ENCODE peak calls at places on chromosomes 13 and 19, in eight cellular contexts. D, W, X, C, B, G, F and M are unnamed samples.

GRCh38 chr13:74090869-74091605 is 43.2 kb downstream of the KLF12 start:
- DNase-seq in D (no peak), W (no peak), X (no peak), C (no peak), B (no peak), G (no peak), F (no peak), M (no peak)

GRCh38 chr13:66994097-66994496 is 236.0 kb downstream of the PCDH9 start:
- DNase-seq in D (no peak), W (no peak), X (peak; percentile 79), C (no peak), B (peak; percentile 57), G (peak; percentile 70), F (no peak), M (peak; percentile 50)

GRCh38 chr19:29860492-29860891 is 48.7 kb downstream of the CCNE1 start:
- DNase-seq in D (no peak), W (peak; percentile 36), X (no peak), C (no peak), B (peak; percentile 78), G (no peak), F (no peak), M (no peak)

GRCh38 chr13:25738797-25739196 is 313.0 kb downstream of the SHISA2 start:
- DNase-seq in D (no peak), W (no peak), X (peak; percentile 4), C (no peak), B (no peak), G (peak; percentile 4), F (no peak), M (no peak)

GRCh38 chr19:932647-933552 is 7.1 kb downstream of the ARID3A start:
- DNase-seq in D (no peak), W (peak; percentile 88), X (peak; percentile 93), C (peak; percentile 92), B (peak; percentile 91), G (peak; percentile 94), F (peak; percentile 25), M (peak; percentile 93)

GRCh38 chr13:36430247-36431203 is 1.8 kb upstream of the CCNA1 start:
- DNase-seq in D (no peak), W (no peak), X (peak; percentile 64), C (no peak), B (peak; percentile 43), G (no peak), F (no peak), M (no peak)

GRCh38 chr13:114026128-114026880 is 52.4 kb upstream of the C13orf46 start:
- DNase-seq in D (no peak), W (no peak), X (no peak), C (no peak), B (no peak), G (no peak), F (no peak), M (no peak)

GRCh38 chr13:73996569-73996968 is 137.6 kb downstream of the KLF12 start:
- DNase-seq in D (no peak), W (no peak), X (no peak), C (no peak), B (no peak), G (no peak), F (no peak), M (no peak)

GRCh38 chr19:18659281-18660050 is 22.6 kb downstream of the KLHL26 start:
- DNase-seq in D (no peak), W (peak; percentile 48), X (peak; percentile 43), C (no peak), B (peak; percentile 70), G (no peak), F (no peak), M (peak; percentile 52)

GRCh38 chr13:43464578-43465264 is 322.1 kb downstream of the ENOX1 start:
- DNase-seq in D (no peak), W (no peak), X (no peak), C (no peak), B (no peak), G (no peak), F (no peak), M (no peak)

GRCh38 chr19:13007292-13008045 is 12.2 kb downstream of the NFIX start:
- DNase-seq in D (peak; percentile 79), W (no peak), X (no peak), C (no peak), B (peak; percentile 57), G (no peak), F (no peak), M (no peak)

GRCh38 chr13:85142351-85142750 is 656.9 kb downstream of the SLITRK6 start:
- DNase-seq in D (no peak), W (no peak), X (no peak), C (no peak), B (no peak), G (no peak), F (no peak), M (no peak)

GRCh38 chr13:80577285-80577684 is 236.4 kb upstream of the SPRY2 start:
- DNase-seq in D (no peak), W (no peak), X (no peak), C (no peak), B (no peak), G (no peak), F (no peak), M (no peak)

GRCh38 chr13:96632536-96633320 is 361.5 kb downstream of the OXGR1 start:
- DNase-seq in D (no peak), W (no peak), X (peak; percentile 23), C (no peak), B (no peak), G (peak; percentile 12), F (no peak), M (peak; percentile 9)

GRCh38 chr13:32164622-32165268 is 133.2 kb downstream of the FRY start:
- DNase-seq in D (no peak), W (peak; percentile 97), X (peak; percentile 82), C (peak; percentile 69), B (peak; percentile 37), G (peak; percentile 61), F (no peak), M (peak; percentile 73)

GRCh38 chr19:38932425-38933179 is 1.9 kb downstream of the MRPS12 start:
- DNase-seq in D (no peak), W (peak; percentile 67), X (peak; percentile 68), C (no peak), B (peak; percentile 64), G (peak; percentile 53), F (no peak), M (peak; percentile 57)

GRCh38 chr19:48348039-48348438 is 15.7 kb downstream of the TMEM143 start:
- DNase-seq in D (no peak), W (no peak), X (no peak), C (no peak), B (no peak), G (no peak), F (no peak), M (peak; percentile 34)

GRCh38 chr19:35755550-35756371 is 1.1 kb downstream of the HSPB6 start:
- DNase-seq in D (peak; percentile 70), W (no peak), X (peak; percentile 76), C (no peak), B (peak; percentile 81), G (peak; percentile 77), F (peak; percentile 52), M (peak; percentile 88)

GRCh38 chr13:27920677-27921420 is 1.0 kb downstream of the PDX1 start:
- DNase-seq in D (no peak), W (no peak), X (peak; percentile 13), C (no peak), B (peak; percentile 70), G (no peak), F (no peak), M (peak; percentile 14)

GRCh38 chr19:28556371-28556770 is 656.6 kb downstream of the UQCRFS1 start:
- DNase-seq in D (no peak), W (no peak), X (no peak), C (no peak), B (no peak), G (no peak), F (no peak), M (no peak)

GRCh38 chr19:48819366-48819816 is 8.6 kb upstream of the BCAT2 start:
- DNase-seq in D (peak; percentile 91), W (no peak), X (peak; percentile 95), C (peak; percentile 90), B (no peak), G (peak; percentile 83), F (no peak), M (peak; percentile 94)

GRCh38 chr13:75818181-75819110 is 182.3 kb downstream of the LMO7 start:
- DNase-seq in D (no peak), W (no peak), X (no peak), C (no peak), B (no peak), G (no peak), F (no peak), M (no peak)

GRCh38 chr19:46713781-46714522 is 3.0 kb downstream of the PRKD2 start:
- DNase-seq in D (peak; percentile 94), W (no peak), X (peak; percentile 88), C (peak; percentile 54), B (peak; percentile 99), G (peak; percentile 80), F (peak; percentile 83), M (peak; percentile 70)

GRCh38 chr19:30662211-30662861 is 290.2 kb downstream of the ZNF536 start:
- DNase-seq in D (peak; percentile 53), W (peak; percentile 88), X (no peak), C (no peak), B (no peak), G (peak; percentile 10), F (no peak), M (no peak)

GRCh38 chr19:1264801-1265610 is 4.1 kb upstream of the CIRBP start:
- DNase-seq in D (no peak), W (peak; percentile 77), X (peak; percentile 85), C (peak; percentile 51), B (peak; percentile 95), G (peak; percentile 85), F (no peak), M (peak; percentile 94)

GRCh38 chr13:113448885-113449692 is 4.2 kb downstream of the ADPRHL1 start:
- DNase-seq in D (peak; percentile 53), W (peak; percentile 68), X (no peak), C (peak; percentile 74), B (no peak), G (no peak), F (peak; percentile 8), M (peak; percentile 93)

GRCh38 chr19:15449620-15450527 is at the start of gene WIZ:
- DNase-seq in D (peak; percentile 73), W (peak; percentile 89), X (peak; percentile 68), C (no peak), B (peak; percentile 98), G (peak; percentile 72), F (peak; percentile 76), M (peak; percentile 40)

GRCh38 chr19:18379803-18380747 is 5.9 kb upstream of the GDF15 start:
- DNase-seq in D (peak; percentile 91), W (peak; percentile 72), X (peak; percentile 85), C (peak; percentile 81), B (peak; percentile 67), G (peak; percentile 85), F (no peak), M (peak; percentile 98)

GRCh38 chr19:56126983-56127780 is 6.1 kb upstream of the ZNF787 start:
- DNase-seq in D (no peak), W (peak; percentile 57), X (no peak), C (no peak), B (peak; percentile 72), G (no peak), F (no peak), M (no peak)